ENCODE peak calls at places on chromosomes 1 and 21, in five cellular contexts. E is SK-N-SH, N is K562, O is HepG2, P is GM12878. H is an unnamed sample.

GRCh38 chr1:46569116-46569515 is 17.7 kb upstream of the KNCN start:
- DNase-seq in E (no peak), N (no peak), O (no peak), P (no peak), H (no peak)

GRCh38 chr1:235093013-235093618 is 35.5 kb downstream of the TOMM20 start:
- DNase-seq in E (peak), N (peak), O (peak), P (no peak), H (peak)

GRCh38 chr1:40662864-40663263 is 2.6 kb downstream of the RIMS3 start:
- DNase-seq in E (no peak), N (no peak), O (no peak), P (no peak), H (no peak)

GRCh38 chr21:45105906-45106485 is 31.6 kb downstream of the ADARB1 start:
- DNase-seq in E (no peak), N (no peak), O (no peak), P (no peak), H (no peak)

GRCh38 chr1:23428136-23428905 is 3.8 kb upstream of the TCEA3 start:
- DNase-seq in E (no peak), N (no peak), O (no peak), P (no peak), H (no peak)

GRCh38 chr1:31976401-31976800 is 37.3 kb upstream of the KHDRBS1 start:
- DNase-seq in E (no peak), N (no peak), O (no peak), P (no peak), H (no peak)

GRCh38 chr1:66505671-66506392 is 28.1 kb upstream of the SGIP1 start:
- DNase-seq in E (no peak), N (no peak), O (no peak), P (no peak), H (no peak)

GRCh38 chr1:53324728-53325297 is 3.1 kb downstream of the LRP8 start:
- DNase-seq in E (no peak), N (peak), O (no peak), P (no peak), H (no peak)

GRCh38 chr1:2815551-2815950 is 14.1 kb upstream of the TTC34 start:
- DNase-seq in E (no peak), N (no peak), O (no peak), P (no peak), H (no peak)

GRCh38 chr1:54253480-54253879 is 53.5 kb downstream of the MRPL37 start:
- DNase-seq in E (no peak), N (no peak), O (no peak), P (no peak), H (no peak)

GRCh38 chr1:16076003-16076870 is 2.8 kb upstream of the FAM131C start:
- DNase-seq in E (no peak), N (peak), O (no peak), P (no peak), H (no peak)

DNA sequence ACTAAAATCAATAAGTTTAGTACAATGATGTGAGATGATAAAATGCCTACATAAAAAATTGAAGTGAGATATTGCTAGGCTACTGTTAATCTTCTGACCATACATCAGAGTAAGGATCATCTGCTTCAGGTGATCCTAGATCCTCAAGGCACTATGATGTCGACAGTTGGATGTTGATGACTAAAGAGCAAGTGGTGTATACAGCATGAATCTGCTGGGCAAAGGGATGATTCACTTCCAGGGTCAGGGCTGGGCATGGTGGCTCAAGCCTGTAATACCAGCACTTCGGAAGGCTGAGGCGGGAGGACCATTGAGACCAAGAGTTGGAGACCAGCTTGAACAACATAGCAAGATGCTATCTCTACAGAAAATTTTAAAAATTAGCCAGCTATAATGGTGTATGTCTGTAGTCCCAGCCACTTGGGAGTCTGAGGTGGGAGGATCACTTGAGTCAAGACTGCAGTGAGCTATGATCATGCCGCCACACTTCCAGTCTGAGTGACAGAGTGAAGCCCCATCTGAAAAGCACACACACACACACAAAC is 24.6 kb downstream of the NUF2 start:
- DNase-seq in E (no peak), N (no peak), O (no peak), P (no peak), H (no peak)
- TF ChIP-seq REST in E (no peak), N (no peak), O (no peak), P (no peak), H (no peak)

GRCh38 chr1:30756545-30757195 is 904 bp downstream of the LAPTM5 start:
- DNase-seq in E (no peak), N (peak), O (no peak), P (no peak), H (peak)

GRCh38 chr1:30757976-30758688 is 558 bp upstream of the LAPTM5 start:
- DNase-seq in E (no peak), N (no peak), O (no peak), P (no peak), H (no peak)

GRCh38 chr1:30756206-30756544 is 1.4 kb downstream of the LAPTM5 start:
- DNase-seq in E (no peak), N (no peak), O (no peak), P (no peak), H (no peak)

GRCh38 chr1:30758785-30759380 is 1.3 kb upstream of the LAPTM5 start:
- DNase-seq in E (no peak), N (peak), O (no peak), P (peak), H (peak)

DNA sequence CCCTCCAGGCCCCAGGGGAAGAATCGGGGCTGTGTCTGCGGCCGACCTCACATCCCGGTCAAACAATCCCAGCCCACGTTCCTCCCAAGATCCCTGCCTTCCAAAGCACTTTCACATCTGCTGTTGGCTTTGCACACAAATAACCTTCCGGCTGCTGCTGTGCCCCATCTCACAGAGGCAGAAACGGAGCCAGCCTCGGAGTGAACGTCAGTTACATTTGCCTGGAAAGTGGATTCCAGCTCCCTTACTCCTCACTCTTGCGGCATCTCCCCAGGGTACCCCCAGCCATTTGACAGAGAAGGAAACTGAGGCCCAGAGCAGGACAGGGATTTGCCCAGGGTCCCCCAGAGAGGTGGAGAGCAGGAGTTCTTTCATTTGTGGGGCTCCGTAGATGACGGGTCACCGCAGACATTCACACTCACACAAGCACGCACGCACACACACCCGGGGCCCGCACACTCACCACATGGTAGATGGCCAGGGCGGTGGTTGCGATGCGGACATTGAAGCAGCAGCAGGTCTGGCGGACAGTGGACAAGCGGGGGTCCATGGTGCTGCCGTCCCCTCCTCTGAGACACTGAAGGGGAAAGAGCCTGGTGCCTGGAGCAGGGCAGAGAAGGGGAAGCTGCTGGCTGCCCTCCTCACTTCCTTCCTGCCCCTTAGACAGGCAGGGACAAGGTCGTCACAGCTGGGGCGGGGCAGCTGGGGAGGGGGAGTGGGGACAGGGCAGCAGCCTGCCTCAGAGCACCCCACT is at the start of gene LAPTM5:
- DNase-seq in E (no peak), N (no peak), O (no peak), P (no peak), H (peak)
- TF ChIP-seq GABPA in E (no peak), N (no peak), O (no peak), P (no peak), H (peak)

DNA sequence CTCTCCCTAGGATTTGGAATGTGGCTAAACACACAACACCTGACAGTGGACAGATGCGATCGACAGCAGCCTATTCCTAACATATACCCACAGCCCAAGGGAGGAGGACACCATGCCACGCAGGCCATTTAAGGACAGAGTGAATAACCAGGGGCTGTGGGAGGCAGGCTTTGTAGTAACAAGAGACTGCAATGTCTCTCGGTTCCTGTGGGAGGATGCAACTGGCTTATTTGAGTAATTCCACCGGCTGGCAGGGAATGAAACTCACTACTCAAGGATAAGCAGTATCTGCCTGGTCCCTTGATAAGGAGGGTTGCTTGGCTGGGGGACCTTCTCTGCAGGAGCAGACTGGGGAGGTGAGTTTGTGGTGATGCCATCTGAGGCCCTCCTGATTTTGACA is 109.6 kb downstream of the PCP4 start:
- DNase-seq in E (no peak), N (no peak), O (no peak), P (no peak), H (no peak)
- TF ChIP-seq REST in E (no peak), N (no peak), O (no peak), P (no peak), H (no peak)

DNA sequence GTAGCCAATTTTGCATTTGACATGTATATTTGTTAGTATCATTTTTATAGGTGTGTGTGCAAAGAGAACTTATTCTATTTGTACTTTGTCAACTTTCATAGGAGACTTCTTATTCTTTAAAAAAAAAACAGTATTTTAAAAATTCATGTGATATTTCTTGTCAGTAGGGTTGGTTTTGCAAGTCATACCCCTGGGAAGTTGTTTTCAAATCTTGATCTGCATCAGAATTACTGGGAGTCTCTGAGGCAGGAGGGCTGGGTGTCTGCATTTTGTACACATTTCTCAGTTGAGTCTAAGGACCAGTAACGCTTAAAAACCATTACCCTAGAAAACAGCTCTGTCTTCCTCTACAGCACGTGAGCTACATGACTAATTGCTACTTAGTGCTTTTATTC is 76.0 kb upstream of the CTTNBP2NL start:
- DNase-seq in E (no peak), N (no peak), O (no peak), P (no peak), H (no peak)
- TF ChIP-seq GABPA in E (no peak), N (no peak), O (no peak), P (no peak), H (no peak)

DNA sequence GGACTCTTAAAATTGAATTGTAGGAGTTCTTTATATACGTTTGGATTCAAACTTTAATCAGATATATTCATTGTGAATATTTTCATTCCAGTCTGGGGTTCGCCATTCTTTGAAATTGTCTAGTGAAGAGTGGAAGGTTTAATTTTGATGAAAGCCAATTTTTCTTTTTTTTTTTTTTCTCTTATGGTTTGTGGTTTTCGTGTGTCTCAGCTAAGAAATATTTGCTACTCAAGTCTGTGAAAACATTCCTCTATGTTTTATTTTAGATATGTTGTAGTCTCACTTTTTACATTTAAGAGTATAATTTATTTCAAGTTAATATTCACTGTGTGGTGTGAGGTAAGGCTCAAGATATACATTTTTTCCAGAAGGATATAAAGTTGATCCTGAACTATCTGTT is 220.5 kb downstream of the KCNT2 start:
- DNase-seq in E (no peak), N (no peak), O (no peak), P (no peak), H (no peak)
- TF ChIP-seq REST in E (no peak), N (no peak), O (no peak), P (no peak), H (no peak)

DNA sequence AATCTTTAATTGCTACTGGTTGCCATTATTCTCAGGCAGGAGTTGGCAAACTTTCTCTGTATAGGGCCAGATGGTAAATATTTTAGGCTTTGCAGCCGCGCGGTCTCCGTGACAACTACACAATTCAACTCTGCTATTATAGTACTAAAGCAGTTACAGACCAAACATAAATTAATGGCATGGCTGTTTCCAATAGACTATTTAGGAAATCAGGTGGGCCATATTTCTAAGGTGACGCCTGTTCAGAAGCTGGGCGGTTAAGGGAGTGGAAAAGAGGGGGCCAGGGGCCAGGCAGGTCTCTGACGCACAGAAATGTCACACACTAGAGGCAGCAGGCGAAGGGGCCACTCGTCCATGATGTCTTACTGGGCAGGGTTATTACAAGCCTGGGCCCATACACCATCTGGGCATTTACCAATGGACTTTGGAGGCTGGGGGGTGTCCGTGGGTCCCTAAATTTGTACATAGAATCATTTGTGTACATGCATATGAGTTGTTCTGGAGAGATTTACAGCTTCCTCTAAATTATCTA is 80.1 kb downstream of the STUM start:
- DNase-seq in E (no peak), N (no peak), O (no peak), P (no peak), H (no peak)
- TF ChIP-seq GABPA in E (no peak), N (no peak), O (no peak), P (no peak), H (no peak)